ENCODE peak calls at places on chromosomes 5 and 9, in four cellular contexts. M, S, K and Q are unnamed samples.

GRCh38 chr9:137985637-137986071 is 108.1 kb downstream of the CACNA1B start:
- DNase-seq in K (no peak), M (no peak), S (no peak), Q (no peak)

GRCh38 chr9:123049589-123050222 is 16.2 kb downstream of the GPR21 start:
- DNase-seq in K (no peak), S (peak; percentile 36), M (no peak), Q (no peak)

GRCh38 chr9:89359636-89360315 is 41.5 kb downstream of the SECISBP2 start:
- DNase-seq in S (peak; percentile 6), M (no peak), K (no peak), Q (no peak)

GRCh38 chr9:12783767-12784460 is 9.1 kb downstream of the LURAP1L start:
- DNase-seq in M (no peak), S (no peak), K (no peak), Q (no peak)

GRCh38 chr5:158234323-158235158 is 375.6 kb upstream of the CLINT1 start:
- DNase-seq in M (no peak), S (no peak), K (no peak), Q (no peak)

GRCh38 chr9:100277166-100277979 is 75.4 kb downstream of the TEX10 start:
- DNase-seq in S (peak; percentile 60), M (no peak), K (no peak), Q (no peak)

GRCh38 chr5:135386886-135387628 is 12.0 kb downstream of the MACROH2A1 start:
- DNase-seq in M (peak; percentile 47), K (no peak), S (peak; percentile 91), Q (no peak)

GRCh38 chr5:40224421-40224820 is 455.3 kb upstream of the PTGER4 start:
- DNase-seq in K (no peak), S (peak; percentile 12), M (no peak), Q (no peak)

GRCh38 chr5:115068239-115069086 is 101.2 kb downstream of the TRIM36 start:
- DNase-seq in K (no peak), M (no peak), S (peak; percentile 6), Q (no peak)

GRCh38 chr5:151158287-151158661 is 695 bp upstream of the ANXA6 start:
- DNase-seq in K (no peak), S (no peak), M (no peak), Q (no peak)

GRCh38 chr5:180658774-180659564 is 9.6 kb upstream of the FLT4 start:
- DNase-seq in K (no peak), S (no peak), M (no peak), Q (no peak)

GRCh38 chr9:25677301-25678146 is 720 bp downstream of the TUSC1 start:
- DNase-seq in S (no peak), K (no peak), M (no peak), Q (peak; percentile 66)

GRCh38 chr5:128083811-128084227 is 253 bp downstream of the SLC12A2 start:
- DNase-seq in K (peak; percentile 64), M (no peak), S (no peak), Q (no peak)
- TF ChIP-seq CTCF in K (peak; percentile 47), M (peak; percentile 69), S (peak; percentile 68), Q (no peak)

GRCh38 chr9:38339087-38339486 is 53.4 kb upstream of the ALDH1B1 start:
- DNase-seq in M (no peak), S (peak; percentile 44), K (no peak), Q (no peak)
- TF ChIP-seq CTCF in M (no peak), S (no peak), K (no peak), Q (no peak)

DNA sequence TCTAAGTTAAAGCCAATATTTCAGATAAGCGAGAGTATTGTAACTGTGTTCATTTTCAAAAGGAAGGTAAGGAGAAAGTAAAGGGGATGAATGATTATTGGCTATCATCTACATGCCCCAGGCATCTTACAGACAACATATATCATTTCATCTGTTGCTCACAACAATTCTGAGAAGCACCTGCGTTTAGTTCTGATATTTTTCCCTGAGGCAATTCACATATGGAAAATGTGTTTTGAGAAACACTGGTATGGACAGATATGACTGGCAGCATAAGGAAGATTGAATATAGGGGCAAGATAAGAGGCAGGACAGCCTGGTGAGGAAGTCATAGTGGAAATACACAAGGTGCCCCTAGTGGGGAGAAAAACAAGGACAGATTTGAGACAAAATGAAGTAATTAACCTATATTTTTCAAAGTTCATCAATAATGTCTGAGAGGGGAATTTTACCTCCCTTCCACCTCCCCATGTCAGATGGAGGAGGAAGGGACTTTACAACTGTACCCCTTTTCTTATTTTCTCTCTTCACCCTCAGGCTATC is 87.7 kb upstream of the TRIM32 start:
- DNase-seq in M (no peak), K (no peak), S (no peak), Q (no peak)
- TF ChIP-seq CTCF in M (no peak), K (peak; percentile 10), S (peak; percentile 55), Q (no peak)

GRCh38 chr5:56550227-56550626 is 265.1 kb upstream of the MAP3K1 start:
- DNase-seq in M (no peak), K (no peak), S (no peak), Q (no peak)

GRCh38 chr5:56545016-56545415 is 270.3 kb upstream of the MAP3K1 start:
- DNase-seq in M (no peak), S (no peak), K (no peak), Q (no peak)

GRCh38 chr5:56543431-56544385 is 271.6 kb upstream of the MAP3K1 start:
- DNase-seq in S (no peak), M (peak; percentile 1), K (no peak), Q (no peak)

GRCh38 chr5:56552612-56553268 is 262.6 kb upstream of the MAP3K1 start:
- DNase-seq in M (no peak), S (no peak), K (no peak), Q (no peak)

GRCh38 chr5:56549096-56549886 is 266.1 kb upstream of the MAP3K1 start:
- DNase-seq in M (no peak), S (no peak), K (no peak), Q (no peak)
- TF ChIP-seq CTCF in M (no peak), S (no peak), K (no peak), Q (no peak)

GRCh38 chr9:69932901-69933300 is 110.7 kb upstream of the MAMDC2 start:
- DNase-seq in S (peak; percentile 27), M (no peak), K (no peak), Q (no peak)
- TF ChIP-seq CTCF in S (peak; percentile 75), M (peak; percentile 35), K (no peak), Q (no peak)

GRCh38 chr9:109192732-109193361 is 25.8 kb upstream of the FRRS1L start:
- DNase-seq in S (no peak), K (peak; percentile 32), M (no peak), Q (no peak)
- TF ChIP-seq CTCF in S (peak; percentile 64), K (peak; percentile 59), M (peak; percentile 59), Q (no peak)

GRCh38 chr5:9499498-9499876 is 46.4 kb downstream of the SEMA5A start:
- DNase-seq in K (no peak), S (no peak), M (no peak), Q (no peak)

GRCh38 chr5:9496801-9497200 is 49.1 kb downstream of the SEMA5A start:
- DNase-seq in S (no peak), M (no peak), K (no peak), Q (no peak)

GRCh38 chr5:9500244-9500643 is 45.6 kb downstream of the SEMA5A start:
- DNase-seq in K (no peak), M (no peak), S (no peak), Q (no peak)

GRCh38 chr5:9497347-9497746 is 48.5 kb downstream of the SEMA5A start:
- DNase-seq in S (no peak), K (no peak), M (no peak), Q (no peak)

GRCh38 chr5:9498541-9499497 is 47.1 kb downstream of the SEMA5A start:
- DNase-seq in S (peak; percentile 17), M (no peak), K (no peak), Q (no peak)
- TF ChIP-seq CTCF in S (peak; percentile 79), M (peak; percentile 42), K (peak; percentile 56), Q (no peak)

DNA sequence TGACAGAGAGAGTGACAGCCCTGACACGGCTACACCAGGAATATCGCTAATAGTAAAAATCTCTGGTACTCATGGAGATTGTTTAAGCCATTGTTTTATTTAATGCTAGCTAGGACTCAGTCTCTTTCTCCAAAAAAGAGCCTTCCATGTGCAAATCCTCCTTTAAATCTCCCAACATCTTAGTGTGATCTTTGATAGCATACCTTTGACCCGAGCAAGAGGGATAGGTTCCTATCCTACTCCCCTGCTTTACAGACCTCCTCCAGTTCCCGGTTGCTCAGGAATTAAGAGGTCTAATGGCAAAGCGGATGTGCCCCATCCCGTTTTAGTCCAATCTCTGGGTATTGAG is 663 bp upstream of the FRMD3 start:
- DNase-seq in K (no peak), S (no peak), M (no peak), Q (no peak)
- TF ChIP-seq CTCF in K (no peak), S (peak; percentile 51), M (peak; percentile 50), Q (no peak)